ENCODE peak calls at places on chromosomes 1 and 21, in seven cellular contexts. G is psoas muscle, B is anterior cingulate cortex, D is WTC11, O is K562, H is dorsolateral prefrontal cortex, X is Daoy. Q is an unnamed sample.

GRCh38 chr1:56963667-56964066 is 2.1 kb downstream of the C8B start:
- DNase-seq in O (no peak), D (no peak), X (no peak), G (no peak), B (no peak), H (no peak), Q (no peak)

GRCh38 chr1:165114022-165114888 is 242.3 kb downstream of the LMX1A start:
- DNase-seq in B (peak; percentile 11), O (peak; percentile 43), G (no peak), D (peak; percentile 72), H (no peak), X (peak; percentile 58), Q (peak; percentile 33)

GRCh38 chr21:43306391-43306790 is 120.5 kb downstream of the SIK1 start:
- DNase-seq in X (no peak), O (no peak), B (no peak), D (no peak), H (no peak), G (no peak), Q (no peak)

GRCh38 chr1:59272507-59272906 is 24.4 kb upstream of the FGGY start:
- DNase-seq in H (no peak), X (peak; percentile 82), G (no peak), O (no peak), D (no peak), B (no peak), Q (peak; percentile 73)

GRCh38 chr1:208129057-208129456 is 115.1 kb downstream of the PLXNA2 start:
- DNase-seq in B (no peak), G (no peak), X (no peak), O (no peak), H (no peak), D (no peak), Q (no peak)

GRCh38 chr1:204127597-204128242 is 24.1 kb downstream of the ETNK2 start:
- DNase-seq in D (peak; percentile 69), O (peak; percentile 71), B (peak; percentile 27), H (peak; percentile 74), G (peak; percentile 61), X (peak; percentile 82), Q (peak; percentile 70)

GRCh38 chr1:73593379-73593778 is 604.6 kb downstream of the LRRIQ3 start:
- DNase-seq in X (no peak), O (no peak), H (no peak), D (no peak), B (no peak), G (no peak), Q (peak; percentile 82)

GRCh38 chr1:235357485-235358378 is 9.5 kb upstream of the TBCE start:
- DNase-seq in H (no peak), B (no peak), O (no peak), D (peak; percentile 38), X (no peak), G (no peak), Q (peak; percentile 4)

GRCh38 chr1:27705545-27705944 is 20.2 kb upstream of the FAM76A start:
- DNase-seq in X (no peak), B (no peak), H (no peak), D (no peak), G (no peak), O (no peak), Q (no peak)

GRCh38 chr1:55987491-55988255 is 591.7 kb downstream of the PLPP3 start:
- DNase-seq in D (no peak), B (no peak), H (no peak), O (no peak), X (no peak), G (no peak), Q (peak; percentile 32)

GRCh38 chr1:82565146-82565545 is 764.4 kb downstream of the ADGRL2 start:
- DNase-seq in B (no peak), G (no peak), O (no peak), X (peak; percentile 76), H (no peak), D (no peak), Q (peak; percentile 9)

GRCh38 chr1:227891955-227892871 is 55.5 kb downstream of the WNT9A start:
- DNase-seq in X (peak; percentile 5), B (no peak), G (no peak), D (peak; percentile 25), O (no peak), H (peak; percentile 28), Q (no peak)

GRCh38 chr1:85465099-85465790 is at the start of gene DDAH1:
- DNase-seq in H (no peak), X (peak; percentile 88), G (no peak), B (peak; percentile 47), D (peak; percentile 72), O (no peak), Q (peak; percentile 68)

GRCh38 chr1:219085988-219086387 is 87.7 kb upstream of the LYPLAL1 start:
- DNase-seq in O (no peak), D (no peak), H (no peak), B (no peak), X (peak; percentile 11), G (no peak), Q (peak; percentile 50)

GRCh38 chr1:206867716-206868115 is 2.3 kb downstream of the IL20 start:
- DNase-seq in G (no peak), O (no peak), D (no peak), X (no peak), B (no peak), H (no peak), Q (no peak)

GRCh38 chr1:29703596-29703995 is 467.3 kb downstream of the PTPRU start:
- DNase-seq in X (peak; percentile 53), D (peak; percentile 43), H (no peak), B (peak; percentile 10), O (peak; percentile 39), G (no peak), Q (peak; percentile 70)

GRCh38 chr1:155706101-155706619 is 17.3 kb downstream of the DAP3 start:
- DNase-seq in X (peak; percentile 56), G (no peak), D (no peak), O (no peak), H (no peak), B (no peak), Q (peak; percentile 46)

GRCh38 chr1:242178924-242179708 is 180.2 kb upstream of the MAP1LC3C start:
- DNase-seq in D (no peak), X (no peak), O (no peak), B (peak; percentile 34), H (no peak), G (no peak), Q (no peak)

GRCh38 chr1:118507391-118507790 is 322.4 kb upstream of the SPAG17 start:
- DNase-seq in B (no peak), D (no peak), G (no peak), O (no peak), X (no peak), H (no peak), Q (no peak)

GRCh38 chr21:44072111-44072510 is 35.1 kb upstream of the PWP2 start:
- DNase-seq in X (no peak), O (no peak), B (no peak), G (no peak), H (peak; percentile 36), D (no peak), Q (no peak)

GRCh38 chr21:29179503-29179902 is 49.1 kb downstream of the MAP3K7CL start:
- DNase-seq in X (no peak), O (no peak), H (no peak), D (no peak), B (no peak), G (no peak), Q (no peak)

GRCh38 chr21:46604329-46604974 is 430 bp downstream of the S100B start:
- DNase-seq in X (no peak), D (no peak), O (no peak), B (no peak), H (no peak), G (no peak), Q (no peak)

GRCh38 chr1:234531181-234532132 is 52.5 kb upstream of the TARBP1 start:
- DNase-seq in G (peak; percentile 68), D (peak; percentile 42), O (no peak), X (peak; percentile 65), B (peak; percentile 75), H (no peak), Q (no peak)

GRCh38 chr1:204241050-204241449 is 27.3 kb upstream of the GOLT1A start:
- DNase-seq in O (no peak), X (peak; percentile 12), H (no peak), D (no peak), G (no peak), B (no peak), Q (no peak)

GRCh38 chr1:27011058-27011764 is 1.4 kb downstream of the TENT5B start:
- DNase-seq in X (peak; percentile 95), H (no peak), D (peak; percentile 92), O (peak; percentile 80), G (peak; percentile 35), B (no peak), Q (peak; percentile 81)

GRCh38 chr1:9595156-9595967 is 6.7 kb downstream of the TMEM201 start:
- DNase-seq in G (no peak), H (no peak), B (no peak), X (no peak), D (no peak), O (no peak), Q (no peak)

GRCh38 chr1:203147376-203147775 is 19.9 kb downstream of the ADORA1 start:
- DNase-seq in X (no peak), B (peak; percentile 74), H (no peak), D (no peak), O (no peak), G (no peak), Q (peak; percentile 31)

GRCh38 chr1:31843506-31843905 is 27.7 kb upstream of the SPOCD1 start:
- DNase-seq in D (no peak), H (peak; percentile 58), O (no peak), G (peak; percentile 30), X (peak; percentile 27), B (peak; percentile 80), Q (peak; percentile 47)

GRCh38 chr1:91578320-91579109 is 77.9 kb downstream of the CDC7 start:
- DNase-seq in O (peak; percentile 44), G (no peak), B (no peak), X (no peak), H (no peak), D (no peak), Q (no peak)

GRCh38 chr1:6998267-6998666 is 213.0 kb downstream of the CAMTA1 start:
- DNase-seq in X (no peak), B (no peak), H (peak; percentile 23), O (no peak), D (peak; percentile 47), G (no peak), Q (peak; percentile 7)

GRCh38 chr1:223621312-223621734 is 44.2 kb downstream of the CAPN8 start:
- DNase-seq in H (no peak), D (no peak), B (no peak), X (no peak), O (no peak), G (no peak), Q (no peak)

GRCh38 chr1:53502641-53503432 is 43.6 kb downstream of the DMRTB1 start:
- DNase-seq in B (no peak), D (no peak), G (no peak), H (no peak), X (no peak), O (no peak), Q (no peak)

Q was measured in RPMI7951.